ENCODE peak calls at places on chromosomes 3 and 15, in seven cellular contexts. One of them, this sample, is unnamed.

GRCh38 chr15:101039461-101039860 is 120.3 kb downstream of the LRRK1 start:
- DNase-seq in mesothelial cell of epicardium: no peak
- DNase-seq in ELR: no peak
- DNase-seq in NCI-H2081: no peak
- DNase-seq in bronchial epithelial cell: peak; percentile 18
- DNase-seq in amniotic stem cell: no peak
- DNase-seq in fibroblast of lung: peak; percentile 90
- DNase-seq in this sample: no peak

GRCh38 chr3:170346481-170347125 is 10.9 kb upstream of the SKIL start:
- DNase-seq in mesothelial cell of epicardium: no peak
- DNase-seq in ELR: peak; percentile 82
- DNase-seq in NCI-H2081: no peak
- DNase-seq in bronchial epithelial cell: peak; percentile 84
- DNase-seq in amniotic stem cell: peak; percentile 53
- DNase-seq in fibroblast of lung: peak; percentile 57
- DNase-seq in this sample: no peak

GRCh38 chr3:58608648-58609047 is 31.5 kb upstream of the FAM107A start:
- DNase-seq in mesothelial cell of epicardium: no peak
- DNase-seq in ELR: no peak
- DNase-seq in NCI-H2081: peak; percentile 78
- DNase-seq in bronchial epithelial cell: peak; percentile 15
- DNase-seq in amniotic stem cell: no peak
- DNase-seq in fibroblast of lung: peak; percentile 18
- DNase-seq in this sample: no peak

GRCh38 chr3:58271901-58272501 is 34.0 kb upstream of the RPP14 start:
- DNase-seq in mesothelial cell of epicardium: no peak
- DNase-seq in ELR: peak; percentile 91
- DNase-seq in NCI-H2081: no peak
- DNase-seq in bronchial epithelial cell: peak; percentile 76
- DNase-seq in amniotic stem cell: peak; percentile 67
- DNase-seq in fibroblast of lung: peak; percentile 95
- DNase-seq in this sample: peak; percentile 84

GRCh38 chr3:41565003-41565402 is 365.7 kb downstream of the CTNNB1 start:
- DNase-seq in mesothelial cell of epicardium: no peak
- DNase-seq in ELR: no peak
- DNase-seq in NCI-H2081: no peak
- DNase-seq in bronchial epithelial cell: no peak
- DNase-seq in amniotic stem cell: no peak
- DNase-seq in fibroblast of lung: no peak
- DNase-seq in this sample: no peak

GRCh38 chr15:77898811-77899730 is 178.4 kb downstream of the TBC1D2B start:
- DNase-seq in mesothelial cell of epicardium: no peak
- DNase-seq in ELR: no peak
- DNase-seq in NCI-H2081: no peak
- DNase-seq in bronchial epithelial cell: no peak
- DNase-seq in amniotic stem cell: no peak
- DNase-seq in fibroblast of lung: no peak
- DNase-seq in this sample: no peak

GRCh38 chr3:50334339-50335075 is 6.1 kb downstream of the RASSF1 start:
- DNase-seq in mesothelial cell of epicardium: no peak
- DNase-seq in ELR: no peak
- DNase-seq in NCI-H2081: no peak
- DNase-seq in bronchial epithelial cell: no peak
- DNase-seq in amniotic stem cell: no peak
- DNase-seq in fibroblast of lung: no peak
- DNase-seq in this sample: no peak

GRCh38 chr3:185930393-185931107 is 7.3 kb downstream of the TRA2B start:
- DNase-seq in mesothelial cell of epicardium: no peak
- DNase-seq in ELR: peak; percentile 61
- DNase-seq in NCI-H2081: no peak
- DNase-seq in bronchial epithelial cell: no peak
- DNase-seq in amniotic stem cell: no peak
- DNase-seq in fibroblast of lung: peak; percentile 55
- DNase-seq in this sample: no peak

GRCh38 chr3:46266598-46266997 is 24.3 kb downstream of the CCR3 start:
- DNase-seq in mesothelial cell of epicardium: no peak
- DNase-seq in ELR: peak; percentile 38
- DNase-seq in NCI-H2081: no peak
- DNase-seq in bronchial epithelial cell: peak; percentile 33
- DNase-seq in amniotic stem cell: no peak
- DNase-seq in fibroblast of lung: no peak
- DNase-seq in this sample: no peak

GRCh38 chr3:143237036-143237688 is 117.6 kb downstream of the CHST2 start:
- DNase-seq in mesothelial cell of epicardium: no peak
- DNase-seq in ELR: no peak
- DNase-seq in NCI-H2081: no peak
- DNase-seq in bronchial epithelial cell: no peak
- DNase-seq in amniotic stem cell: no peak
- DNase-seq in fibroblast of lung: peak; percentile 27
- DNase-seq in this sample: no peak

GRCh38 chr3:159840900-159841299 is 147.7 kb upstream of the IL12A start:
- DNase-seq in mesothelial cell of epicardium: no peak
- DNase-seq in ELR: no peak
- DNase-seq in NCI-H2081: no peak
- DNase-seq in bronchial epithelial cell: peak; percentile 89
- DNase-seq in amniotic stem cell: no peak
- DNase-seq in fibroblast of lung: no peak
- DNase-seq in this sample: no peak

GRCh38 chr3:107683447-107683846 is 160.7 kb downstream of the BBX start:
- DNase-seq in mesothelial cell of epicardium: no peak
- DNase-seq in ELR: no peak
- DNase-seq in NCI-H2081: no peak
- DNase-seq in bronchial epithelial cell: no peak
- DNase-seq in amniotic stem cell: no peak
- DNase-seq in fibroblast of lung: peak; percentile 82
- DNase-seq in this sample: no peak

GRCh38 chr3:48595526-48596121 is 495 bp upstream of the COL7A1 start:
- DNase-seq in mesothelial cell of epicardium: no peak
- DNase-seq in ELR: peak; percentile 98
- DNase-seq in NCI-H2081: no peak
- DNase-seq in bronchial epithelial cell: peak; percentile 95
- DNase-seq in amniotic stem cell: peak; percentile 81
- DNase-seq in fibroblast of lung: peak; percentile 89
- DNase-seq in this sample: no peak

GRCh38 chr3:33790091-33790490 is 8.3 kb upstream of the PDCD6IP start:
- DNase-seq in mesothelial cell of epicardium: no peak
- DNase-seq in ELR: peak; percentile 33
- DNase-seq in NCI-H2081: no peak
- DNase-seq in bronchial epithelial cell: peak; percentile 74
- DNase-seq in amniotic stem cell: no peak
- DNase-seq in fibroblast of lung: no peak
- DNase-seq in this sample: no peak

GRCh38 chr15:40081691-40082194 is 26.9 kb downstream of the BMF start:
- DNase-seq in mesothelial cell of epicardium: no peak
- DNase-seq in ELR: peak; percentile 88
- DNase-seq in NCI-H2081: no peak
- DNase-seq in bronchial epithelial cell: no peak
- DNase-seq in amniotic stem cell: no peak
- DNase-seq in fibroblast of lung: peak; percentile 73
- DNase-seq in this sample: peak; percentile 77

GRCh38 chr3:42061711-42062408 is 29.3 kb upstream of the TRAK1 start:
- DNase-seq in mesothelial cell of epicardium: no peak
- DNase-seq in ELR: peak; percentile 95
- DNase-seq in NCI-H2081: no peak
- DNase-seq in bronchial epithelial cell: peak; percentile 93
- DNase-seq in amniotic stem cell: peak; percentile 79
- DNase-seq in fibroblast of lung: peak; percentile 94
- DNase-seq in this sample: no peak